ENCODE peak calls at places on chromosomes 5 and 9, in nine cellular contexts. Q is right atrium auricular region; H is activated T-cell treated with anti-CD3 and anti-CD28 coated beads, Interleukin-2, amount 50 U/mL, for 1 hour; P is dermis microvascular lymphatic vessel endothelial cell; K is pons; R is SW480; E is CD4-positive, alpha-beta memory T cell; A is HS-5; U is PC-9. G is an unnamed sample.

GRCh38 chr9:106875548-106875947 is 12.6 kb downstream of the ZNF462 start:
- DNase-seq in U (no peak), Q (no peak), R (no peak), P (peak; percentile 70), A (no peak), H (no peak), K (peak; percentile 43), E (no peak), G (no peak)

GRCh38 chr5:141846031-141846430 is 32.2 kb downstream of the PCDH1 start:
- DNase-seq in P (no peak), E (no peak), R (no peak), U (no peak), A (no peak), K (peak; percentile 93), H (no peak), Q (no peak), G (no peak)

GRCh38 chr9:106773750-106774149 is 89.2 kb upstream of the ZNF462 start:
- DNase-seq in R (no peak), E (no peak), A (no peak), P (no peak), H (no peak), Q (no peak), K (no peak), U (no peak), G (no peak)

GRCh38 chr5:139821806-139822552 is 26.4 kb downstream of the PSD2 start:
- DNase-seq in R (no peak), H (no peak), E (no peak), K (no peak), P (no peak), Q (no peak), U (no peak), A (no peak), G (no peak)

GRCh38 chr9:28841795-28842194 is 1268.5 kb upstream of the C9orf72 start:
- DNase-seq in K (no peak), P (no peak), A (no peak), Q (no peak), H (no peak), E (no peak), R (no peak), U (no peak), G (no peak)

GRCh38 chr9:93184439-93185221 is 691 bp downstream of the WNK2 start:
- DNase-seq in U (peak; percentile 34), Q (no peak), H (peak; percentile 35), P (no peak), R (peak; percentile 32), E (no peak), K (no peak), A (no peak), G (no peak)

GRCh38 chr5:6757414-6757969 is 44.3 kb downstream of the TENT4A start:
- DNase-seq in R (no peak), U (no peak), K (no peak), Q (no peak), E (no peak), P (no peak), H (no peak), A (no peak), G (no peak)

GRCh38 chr5:62296998-62297397 is 9.0 kb upstream of the KIF2A start:
- DNase-seq in P (no peak), K (no peak), A (no peak), E (no peak), R (peak; percentile 20), U (no peak), Q (no peak), H (no peak), G (no peak)

GRCh38 chr9:112582863-112583262 is 96.2 kb downstream of the KIAA1958 start:
- DNase-seq in R (no peak), Q (no peak), A (no peak), E (no peak), P (no peak), U (no peak), K (no peak), H (no peak), G (no peak)

GRCh38 chr5:3595102-3595961 is at the start of gene IRX1:
- DNase-seq in R (no peak), H (no peak), U (no peak), P (no peak), E (no peak), Q (no peak), A (no peak), K (no peak), G (no peak)

GRCh38 chr5:94498199-94498598 is 120.2 kb downstream of the KIAA0825 start:
- DNase-seq in Q (no peak), E (no peak), H (no peak), K (no peak), U (no peak), P (no peak), R (no peak), A (no peak), G (no peak)

GRCh38 chr5:128472919-128473318 is 65.1 kb downstream of the FBN2 start:
- DNase-seq in U (no peak), K (no peak), R (no peak), Q (no peak), H (no peak), E (no peak), A (no peak), P (no peak), G (no peak)

GRCh38 chr9:114396558-114397218 is 8.9 kb upstream of the AKNA start:
- DNase-seq in R (peak; percentile 64), Q (peak; percentile 64), K (no peak), U (no peak), H (no peak), E (peak; percentile 23), A (no peak), P (no peak), G (peak; percentile 7)

GRCh38 chr5:154786414-154786813 is 31.2 kb downstream of the LARP1 start:
- DNase-seq in R (no peak), A (no peak), E (no peak), K (no peak), U (no peak), H (no peak), Q (no peak), P (no peak), G (no peak)